ENCODE peak calls at places on chromosomes 5 and 9, in seven cellular contexts. K is osteocyte, I is nephron progenitor cell, U is breast epithelium, N is retinal pigment epithelial cell, L is epithelial cell of esophagus, J is A549. C is an unnamed sample.

GRCh38 chr5:36935805-36936204 is 59.2 kb downstream of the NIPBL start:
- DNase-seq in J (no peak), N (no peak), K (no peak), I (no peak), L (no peak), U (no peak), C (no peak)

GRCh38 chr9:137902646-137903045 is 25.1 kb downstream of the CACNA1B start:
- DNase-seq in N (no peak), I (no peak), L (no peak), U (no peak), J (no peak), K (no peak), C (no peak)

GRCh38 chr5:88881566-88881965 is 1.4 kb downstream of the MEF2C start:
- DNase-seq in L (no peak), K (no peak), U (no peak), J (no peak), I (no peak), N (no peak), C (no peak)

GRCh38 chr5:132233081-132233480 is 5.4 kb upstream of the P4HA2 start:
- DNase-seq in I (no peak), L (no peak), J (no peak), U (no peak), N (no peak), K (no peak), C (no peak)

GRCh38 chr9:87336407-87336806 is 161.3 kb upstream of the DAPK1 start:
- DNase-seq in L (no peak), N (no peak), J (peak), I (no peak), U (no peak), K (no peak), C (no peak)

GRCh38 chr5:173050791-173051190 is 5.4 kb upstream of the CREBRF start:
- DNase-seq in L (no peak), J (no peak), N (no peak), K (no peak), I (no peak), U (no peak), C (peak)

GRCh38 chr5:143355710-143356109 is 47.8 kb downstream of the NR3C1 start:
- DNase-seq in L (peak), N (peak), J (peak), I (no peak), K (no peak), U (peak), C (peak)

GRCh38 chr5:110031402-110032140 is 341.8 kb downstream of the MAN2A1 start:
- DNase-seq in U (no peak), J (no peak), L (no peak), I (no peak), K (no peak), N (no peak), C (no peak)

GRCh38 chr5:143767162-143767561 is 44.8 kb upstream of the HMHB1 start:
- DNase-seq in K (no peak), I (no peak), U (no peak), L (no peak), N (no peak), J (no peak), C (no peak)

GRCh38 chr5:149001154-149001553 is 61.7 kb downstream of the SH3TC2 start:
- DNase-seq in N (no peak), U (no peak), J (no peak), K (no peak), L (peak), I (no peak), C (no peak)

GRCh38 chr5:135371738-135372232 is 27.2 kb downstream of the MACROH2A1 start:
- DNase-seq in L (peak), J (no peak), U (no peak), K (no peak), I (no peak), N (no peak), C (no peak)

GRCh38 chr9:20208951-20209350 is 413.3 kb downstream of the MLLT3 start:
- DNase-seq in L (peak), J (no peak), U (no peak), K (no peak), N (no peak), I (no peak), C (no peak)

GRCh38 chr9:124372038-124372437 is 43.2 kb downstream of the PSMB7 start:
- DNase-seq in U (no peak), I (no peak), N (no peak), J (no peak), K (no peak), L (no peak), C (no peak)

GRCh38 chr5:137036630-137037029 is 462.5 kb downstream of the SPOCK1 start:
- DNase-seq in K (no peak), I (peak), L (no peak), N (no peak), U (no peak), J (no peak), C (no peak)

GRCh38 chr5:147887026-147887627 is 8.6 kb downstream of the SCGB3A2 start:
- DNase-seq in J (peak), N (no peak), I (no peak), K (no peak), U (no peak), L (peak), C (no peak)

GRCh38 chr5:90410178-90410762 is 714 bp upstream of the CETN3 start:
- DNase-seq in K (no peak), I (no peak), L (no peak), J (no peak), U (no peak), N (no peak), C (no peak)
- TF ChIP-seq CTCF in K (no peak), I (no peak), L (no peak), J (peak), U (peak), N (no peak), C (no peak)

GRCh38 chr5:108801776-108802175 is 54.1 kb downstream of the FER start:
- DNase-seq in U (no peak), N (peak), J (peak), I (no peak), K (no peak), L (peak), C (no peak)

GRCh38 chr5:108798866-108799265 is 51.2 kb downstream of the FER start:
- DNase-seq in J (no peak), N (no peak), I (no peak), U (no peak), L (no peak), K (no peak), C (no peak)

GRCh38 chr5:108801301-108801700 is 53.6 kb downstream of the FER start:
- DNase-seq in L (no peak), K (no peak), J (no peak), I (no peak), U (no peak), N (no peak), C (no peak)

GRCh38 chr5:108797396-108797795 is 49.7 kb downstream of the FER start:
- DNase-seq in I (no peak), N (no peak), U (no peak), L (no peak), K (no peak), J (no peak), C (no peak)

GRCh38 chr5:108797986-108798385 is 50.3 kb downstream of the FER start:
- DNase-seq in N (no peak), U (no peak), L (no peak), J (no peak), I (no peak), K (no peak), C (no peak)
- TF ChIP-seq CTCF in N (no peak), U (no peak), L (no peak), J (no peak), I (no peak), K (no peak), C (no peak)

DNA sequence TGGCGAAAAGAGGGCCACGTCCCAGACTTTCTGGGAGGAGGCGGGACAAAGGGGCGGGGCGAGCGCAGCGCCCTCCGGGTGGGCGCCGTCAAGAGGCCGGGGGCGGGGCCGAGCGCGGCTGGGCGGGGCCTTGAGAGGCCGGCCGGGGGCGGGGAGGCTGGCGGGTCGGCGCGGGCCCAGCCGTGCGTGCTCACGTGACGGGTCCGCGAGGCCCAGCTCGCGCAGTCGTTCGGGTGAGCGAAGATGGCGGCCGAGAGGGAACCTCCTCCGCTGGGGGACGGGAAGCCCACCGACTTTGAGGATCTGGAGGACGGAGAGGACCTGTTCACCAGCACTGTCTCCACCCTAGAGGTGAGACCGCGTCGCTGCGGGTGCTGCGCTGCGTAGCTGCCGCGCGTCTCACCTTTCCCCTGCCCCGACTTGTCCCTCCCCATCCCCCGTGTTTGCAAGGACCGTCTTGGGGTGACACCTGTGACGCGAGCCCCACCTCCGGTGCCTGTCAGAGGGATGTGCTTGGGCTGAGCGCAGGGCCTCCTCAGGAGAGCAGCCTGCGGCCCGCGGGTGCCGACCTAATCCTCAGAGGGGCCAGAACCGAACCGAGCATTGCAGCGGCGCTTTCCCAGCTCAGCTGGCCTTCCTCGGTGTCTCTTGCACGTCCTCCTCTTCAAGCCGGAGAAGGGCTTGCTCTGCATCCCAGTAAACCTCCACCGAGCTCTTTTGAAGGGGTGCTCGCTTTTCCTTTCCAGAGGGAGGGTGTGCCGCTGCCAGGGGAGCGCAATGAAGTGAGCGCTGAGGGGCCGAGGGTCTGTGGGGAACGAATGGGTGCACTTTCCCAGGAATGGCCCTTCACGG is at the start of gene SNX2:
- DNase-seq in J (peak), I (peak), U (peak), N (no peak), L (peak), K (peak), C (peak)
- TF ChIP-seq CTCF in J (no peak), I (peak), U (peak), N (peak), L (peak), K (peak), C (peak)

GRCh38 chr5:90347462-90347861 is 62.1 kb downstream of the CETN3 start:
- DNase-seq in J (no peak), N (no peak), K (no peak), U (no peak), I (no peak), L (no peak), C (no peak)
- TF ChIP-seq CTCF in J (no peak), N (no peak), K (no peak), U (no peak), I (no peak), L (no peak), C (no peak)

DNA sequence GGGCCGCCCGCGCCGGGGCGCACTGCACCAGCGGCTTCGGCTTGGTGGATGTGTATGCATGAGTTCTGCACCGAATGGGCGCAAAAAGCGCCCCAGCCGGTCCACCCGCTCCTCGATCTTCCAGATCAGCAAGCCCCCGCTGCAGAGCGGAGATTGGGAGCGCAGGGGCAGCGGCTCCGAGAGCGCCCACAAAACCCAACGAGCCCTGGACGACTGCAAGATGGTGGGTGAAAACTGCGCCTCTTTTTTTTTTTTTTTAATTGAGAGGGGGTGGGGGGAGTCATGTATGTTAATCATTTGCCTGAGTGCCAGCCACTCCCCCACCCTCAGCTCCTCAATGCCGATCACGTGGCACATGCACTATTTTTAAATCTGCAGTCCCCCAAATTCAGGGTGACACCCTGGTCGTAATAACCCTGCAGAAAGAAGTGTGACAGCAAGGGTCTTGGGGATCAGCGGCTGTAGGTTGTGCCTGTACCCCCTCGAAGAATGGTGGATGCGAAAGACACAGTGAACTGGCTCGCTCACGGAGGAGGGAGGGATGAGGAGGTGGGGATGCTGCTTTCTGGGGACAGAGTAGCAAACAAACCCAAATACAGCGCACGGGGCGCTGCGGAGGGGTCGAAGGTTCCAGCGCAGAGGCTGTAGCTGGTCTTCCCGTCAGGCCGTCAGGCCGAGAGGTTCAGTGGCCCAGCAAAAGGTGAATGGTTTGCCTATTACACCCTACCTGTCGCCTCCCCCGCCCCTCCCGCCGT is 929 bp downstream of the RGS7BP start:
- DNase-seq in L (no peak), K (no peak), I (peak), U (no peak), N (no peak), J (no peak), C (no peak)
- TF ChIP-seq CTCF in L (peak), K (no peak), I (peak), U (no peak), N (peak), J (no peak), C (no peak)

GRCh38 chr9:70413798-70414775 is at the start of gene KLF9:
- DNase-seq in U (peak), K (peak), I (peak), L (peak), J (peak), N (peak), C (peak)
- TF ChIP-seq CTCF in U (no peak), K (no peak), I (no peak), L (no peak), J (no peak), N (no peak), C (no peak)

GRCh38 chr5:81486711-81487110 is 92.8 kb upstream of the ACOT12 start:
- DNase-seq in U (no peak), J (no peak), K (no peak), L (no peak), N (no peak), I (no peak), C (no peak)
- TF ChIP-seq CTCF in U (no peak), J (no peak), K (no peak), L (no peak), N (no peak), I (no peak), C (no peak)

DNA sequence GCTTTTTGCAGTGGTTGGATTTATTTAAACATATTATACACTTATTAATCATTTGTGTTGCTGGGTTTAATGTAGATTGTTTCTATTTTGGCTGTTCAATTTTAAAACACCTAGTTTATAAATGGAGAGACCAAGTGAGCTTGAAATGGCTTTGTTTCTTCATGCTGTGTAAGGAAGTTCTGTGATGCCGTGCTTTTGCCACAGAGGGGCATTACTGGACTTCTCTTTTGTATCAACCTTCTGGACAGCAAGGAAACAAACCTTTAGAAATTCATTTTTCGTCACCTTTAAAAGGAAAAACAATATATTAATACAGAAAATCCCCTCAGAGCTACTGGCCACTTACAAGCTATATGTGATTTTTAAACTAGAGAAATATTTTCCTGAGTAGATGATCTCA is 81.9 kb downstream of the DMRTA1 start:
- DNase-seq in L (no peak), I (no peak), U (no peak), K (no peak), J (no peak), N (no peak), C (no peak)
- TF ChIP-seq CTCF in L (peak), I (no peak), U (no peak), K (no peak), J (peak), N (peak), C (no peak)

DNA sequence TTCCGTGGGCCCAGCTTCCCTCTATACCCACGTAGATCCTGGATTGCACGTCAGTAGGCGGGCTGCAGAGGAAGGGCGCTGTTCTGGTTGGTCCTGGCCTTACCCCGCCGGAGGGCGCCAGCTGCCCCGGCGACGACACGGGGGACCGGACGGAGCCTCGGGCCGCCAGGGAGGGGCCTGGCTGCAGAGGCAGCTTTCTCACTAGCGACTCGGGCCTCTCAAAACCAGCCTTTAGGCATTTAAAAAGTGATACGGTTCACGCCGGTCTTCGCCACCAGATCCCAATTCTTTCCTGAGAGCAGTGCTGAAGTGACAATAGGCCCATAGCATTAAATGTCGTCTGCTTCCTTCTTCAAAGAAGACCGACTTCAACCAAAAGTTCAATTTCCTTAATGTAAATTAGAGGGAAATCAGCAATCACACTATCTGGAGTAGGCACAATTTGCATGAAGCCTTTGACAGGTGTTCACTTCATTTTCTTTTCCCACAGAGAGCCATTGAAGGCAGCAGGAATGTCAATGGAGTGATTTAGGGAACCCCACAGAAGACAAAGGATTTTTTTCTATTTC is 17.6 kb upstream of the UBE2D2 start:
- DNase-seq in N (no peak), U (no peak), K (no peak), J (no peak), L (peak), I (peak), C (peak)
- TF ChIP-seq CTCF in N (peak), U (no peak), K (no peak), J (no peak), L (no peak), I (no peak), C (no peak)

GRCh38 chr5:145587308-145588071 is 247.7 kb downstream of the PRELID2 start:
- DNase-seq in J (peak), I (no peak), K (no peak), N (peak), U (no peak), L (peak), C (no peak)
- TF ChIP-seq CTCF in J (no peak), I (no peak), K (no peak), N (no peak), U (no peak), L (no peak), C (no peak)